ENCODE peak calls at places on chromosomes 2 and 18, in four cellular contexts. F is H9, L is H1, G is neuronal stem cell. I is an unnamed sample.

GRCh38 chr18:36786686-36787085 is 42.1 kb downstream of the TPGS2 start:
- DNase-seq in F (no peak), L (no peak), G (no peak), I (peak)

GRCh38 chr2:147846382-147847081 is 1.7 kb downstream of the ACVR2A start:
- DNase-seq in F (no peak), L (no peak), G (no peak), I (no peak)

GRCh38 chr2:99597616-99598015 is 107.8 kb upstream of the REV1 start:
- DNase-seq in F (no peak), L (no peak), G (no peak), I (no peak)

GRCh38 chr2:96082211-96083063 is 33.9 kb downstream of the ADRA2B start:
- DNase-seq in F (no peak), L (no peak), G (no peak), I (no peak)

GRCh38 chr2:226308981-226309380 is 490.6 kb downstream of the IRS1 start:
- DNase-seq in F (no peak), L (no peak), G (no peak), I (no peak)

GRCh38 chr2:166926657-166927056 is 38.4 kb downstream of the XIRP2 start:
- DNase-seq in F (no peak), L (no peak), G (no peak), I (no peak)

GRCh38 chr2:187435756-187436155 is 12.3 kb downstream of the CALCRL start:
- DNase-seq in F (no peak), L (no peak), G (no peak), I (no peak)

GRCh38 chr2:37833420-37833819 is 91.7 kb upstream of the RMDN2 start:
- DNase-seq in F (no peak), L (no peak), G (no peak), I (no peak)

GRCh38 chr2:233075141-233075965 is 15.2 kb downstream of the INPP5D start:
- DNase-seq in F (no peak), L (no peak), G (no peak), I (no peak)

GRCh38 chr2:113692698-113693428 is 63.6 kb downstream of the SLC35F5 start:
- DNase-seq in F (no peak), L (no peak), G (no peak), I (no peak)

GRCh38 chr2:105764059-105764458 is 19.3 kb downstream of the NCK2 start:
- DNase-seq in F (no peak), L (no peak), G (no peak), I (no peak)

GRCh38 chr18:275486-275885 is 7.6 kb upstream of the THOC1 start:
- DNase-seq in F (no peak), L (no peak), G (no peak), I (peak)

GRCh38 chr2:84732897-84733778 is 147.7 kb downstream of the TRABD2A start:
- DNase-seq in F (no peak), L (no peak), G (no peak), I (no peak)

GRCh38 chr18:22639026-22639463 is 221.3 kb upstream of the CTAGE1 start:
- DNase-seq in F (no peak), L (no peak), G (no peak), I (peak)

GRCh38 chr18:22641973-22642372 is 224.3 kb upstream of the CTAGE1 start:
- DNase-seq in F (no peak), L (no peak), G (no peak), I (no peak)

GRCh38 chr18:22639626-22640025 is 221.9 kb upstream of the CTAGE1 start:
- DNase-seq in F (no peak), L (no peak), G (no peak), I (no peak)

GRCh38 chr18:22640281-22640842 is 222.6 kb upstream of the CTAGE1 start:
- DNase-seq in F (no peak), L (no peak), G (no peak), I (no peak)

GRCh38 chr18:22643731-22644130 is 226.0 kb upstream of the CTAGE1 start:
- DNase-seq in F (no peak), L (no peak), G (no peak), I (no peak)
- H3K18ac ChIP-seq in F (no peak), L (no peak), G (no peak), I (no peak)

GRCh38 chr18:68475911-68476310 is 239.0 kb downstream of the TMX3 start:
- DNase-seq in F (no peak), L (no peak), G (no peak), I (no peak)
- H3K4me2 ChIP-seq in F (no peak), L (no peak), G (no peak), I (no peak)

DNA sequence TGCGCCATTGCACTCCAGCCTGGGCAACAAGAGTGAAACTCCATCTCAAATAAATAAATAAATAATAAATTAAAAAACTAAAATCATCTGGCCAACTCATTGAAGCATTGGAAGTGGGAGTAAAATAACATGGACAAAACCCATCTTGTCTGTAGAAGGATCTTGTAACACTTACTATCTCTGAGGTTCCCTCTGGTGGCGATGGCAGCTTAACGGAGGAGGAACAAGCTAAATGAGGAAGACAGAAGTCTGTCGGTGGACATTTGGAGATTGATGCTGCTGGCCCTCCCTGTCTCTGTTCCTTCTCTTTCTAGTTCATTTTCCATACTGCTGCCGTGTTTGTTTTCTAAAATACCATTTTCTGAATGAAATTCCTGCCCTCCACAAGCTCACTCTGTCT is 43.4 kb downstream of the ZCCHC2 start:
- DNase-seq in F (no peak), L (no peak), G (no peak), I (no peak)
- H3K18ac ChIP-seq in F (no peak), L (no peak), G (no peak), I (no peak)

DNA sequence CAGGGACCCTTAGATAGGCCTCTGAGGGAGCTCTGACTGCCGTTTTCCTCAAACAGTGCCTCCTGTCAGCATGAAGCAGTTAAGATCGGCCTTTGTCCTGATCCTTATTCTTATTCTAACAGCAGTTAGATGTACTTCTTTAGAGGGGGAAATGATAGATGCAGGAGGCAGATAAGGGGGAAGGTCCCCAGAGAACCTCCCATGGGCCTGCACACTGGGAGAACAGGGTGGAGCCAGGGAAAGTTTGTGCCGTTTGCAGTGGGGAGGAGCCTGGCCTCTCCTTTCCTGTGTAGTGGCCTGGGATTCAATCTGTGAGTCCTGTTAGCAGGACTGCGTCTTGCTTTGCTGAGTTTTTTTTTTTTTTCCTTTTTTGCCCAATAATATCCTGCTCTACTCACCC is 7.9 kb upstream of the INPP4A start:
- DNase-seq in F (peak), L (no peak), G (no peak), I (no peak)
- H3K4me2 ChIP-seq in F (no peak), L (peak), G (no peak), I (no peak)

GRCh38 chr2:128374711-128375413 is 56.2 kb upstream of the HS6ST1 start:
- DNase-seq in F (no peak), L (no peak), G (no peak), I (no peak)
- H3K18ac ChIP-seq in F (no peak), L (no peak), G (peak), I (peak)